ENCODE peak calls at places on chromosome 20, in four cellular contexts. J is uterus, N is H1, P is heart left ventricle. M is an unnamed sample.

GRCh38 chr20:48616481-48616880 is 211.3 kb downstream of the PREX1 start:
- DNase-seq in N (no peak), P (no peak), J (no peak), M (no peak)

GRCh38 chr20:40276291-40276690 is 412.7 kb downstream of the MAFB start:
- DNase-seq in P (peak; percentile 30), J (peak; percentile 31), N (no peak), M (no peak)

GRCh38 chr20:53794529-53795115 is 201.0 kb upstream of the ZNF217 start:
- DNase-seq in P (no peak), J (no peak), N (no peak), M (no peak)

GRCh38 chr20:59515013-59515905 is 89.1 kb upstream of the PHACTR3 start:
- DNase-seq in J (peak; percentile 45), N (no peak), P (peak; percentile 62), M (peak; percentile 70)

GRCh38 chr20:48490976-48491657 is 336.7 kb downstream of the PREX1 start:
- DNase-seq in N (no peak), J (no peak), P (no peak), M (no peak)

GRCh38 chr20:1835126-1835525 is 60.1 kb upstream of the SIRPA start:
- DNase-seq in J (no peak), P (no peak), N (no peak), M (no peak)

GRCh38 chr20:16844406-16844805 is 96.2 kb downstream of the OTOR start:
- DNase-seq in P (no peak), N (no peak), J (no peak), M (no peak)

GRCh38 chr20:48690888-48691287 is 136.9 kb downstream of the PREX1 start:
- DNase-seq in J (no peak), N (no peak), P (no peak), M (no peak)

GRCh38 chr20:64069614-64070243 is 6.7 kb downstream of the TCEA2 start:
- DNase-seq in N (no peak), P (no peak), J (no peak), M (no peak)

GRCh38 chr20:40741507-40742106 is 52.6 kb upstream of the MAFB start:
- DNase-seq in J (no peak), P (no peak), N (peak; percentile 34), M (no peak)

GRCh38 chr20:50027611-50028105 is 44.9 kb downstream of the SNAI1 start:
- DNase-seq in N (no peak), P (peak; percentile 93), J (peak; percentile 65), M (peak; percentile 53)

GRCh38 chr20:50029083-50029696 is 46.4 kb downstream of the SNAI1 start:
- DNase-seq in P (no peak), N (no peak), J (no peak), M (no peak)

GRCh38 chr20:50032955-50033666 is 50.3 kb downstream of the SNAI1 start:
- DNase-seq in P (no peak), N (no peak), J (no peak), M (no peak)

GRCh38 chr20:50026746-50027575 is 44.2 kb downstream of the SNAI1 start:
- DNase-seq in J (no peak), P (no peak), N (no peak), M (no peak)

DNA sequence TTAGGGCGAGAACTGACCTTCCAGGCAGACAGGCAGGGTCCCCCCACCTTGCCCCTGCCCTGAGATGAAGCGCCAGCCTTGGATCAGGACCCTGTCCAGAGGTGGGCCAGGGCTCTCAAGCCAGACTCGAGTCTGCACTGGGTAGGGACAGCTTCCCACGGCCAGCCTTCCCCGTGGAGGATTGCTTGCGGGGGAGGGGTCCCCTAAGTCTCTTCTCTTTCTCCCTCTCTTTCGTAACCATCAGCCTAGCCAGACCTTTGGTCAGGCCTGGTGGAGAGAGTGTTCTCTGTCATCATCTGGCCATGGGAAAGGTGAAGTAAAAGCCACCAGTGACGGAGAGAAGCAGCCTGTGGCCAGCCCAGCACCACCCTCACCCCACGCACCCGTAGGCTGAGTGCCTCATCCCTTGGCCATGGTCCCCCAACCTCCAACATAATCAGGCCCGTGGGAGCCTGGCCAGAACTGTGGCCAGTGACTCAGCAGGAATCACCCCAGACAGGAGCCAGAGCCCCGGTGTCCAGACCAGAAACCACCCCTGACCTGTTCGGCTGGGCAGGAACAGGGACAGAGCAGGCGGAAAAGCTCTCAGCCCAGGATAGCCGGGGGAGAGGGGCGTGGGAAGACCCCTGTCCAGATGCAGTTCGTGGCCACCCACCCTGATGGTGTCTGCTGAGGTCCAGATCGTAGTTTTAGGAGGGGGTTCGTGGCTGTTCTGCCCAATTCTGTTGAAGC is 47.1 kb downstream of the SNAI1 start:
- DNase-seq in N (no peak), J (peak; percentile 47), P (peak; percentile 81), M (no peak)
- H3K4me3 ChIP-seq in N (no peak overlapping the region), J (no peak overlapping the region), P (no peak overlapping the region), M (no peak overlapping the region)

GRCh38 chr20:347317-347639 is 367 bp downstream of the NRSN2 start:
- DNase-seq in P (no peak), J (no peak), N (no peak), M (no peak)
- TF ChIP-seq POLR2A in P (no peak), J (no peak), N (no peak), M (no peak)

DNA sequence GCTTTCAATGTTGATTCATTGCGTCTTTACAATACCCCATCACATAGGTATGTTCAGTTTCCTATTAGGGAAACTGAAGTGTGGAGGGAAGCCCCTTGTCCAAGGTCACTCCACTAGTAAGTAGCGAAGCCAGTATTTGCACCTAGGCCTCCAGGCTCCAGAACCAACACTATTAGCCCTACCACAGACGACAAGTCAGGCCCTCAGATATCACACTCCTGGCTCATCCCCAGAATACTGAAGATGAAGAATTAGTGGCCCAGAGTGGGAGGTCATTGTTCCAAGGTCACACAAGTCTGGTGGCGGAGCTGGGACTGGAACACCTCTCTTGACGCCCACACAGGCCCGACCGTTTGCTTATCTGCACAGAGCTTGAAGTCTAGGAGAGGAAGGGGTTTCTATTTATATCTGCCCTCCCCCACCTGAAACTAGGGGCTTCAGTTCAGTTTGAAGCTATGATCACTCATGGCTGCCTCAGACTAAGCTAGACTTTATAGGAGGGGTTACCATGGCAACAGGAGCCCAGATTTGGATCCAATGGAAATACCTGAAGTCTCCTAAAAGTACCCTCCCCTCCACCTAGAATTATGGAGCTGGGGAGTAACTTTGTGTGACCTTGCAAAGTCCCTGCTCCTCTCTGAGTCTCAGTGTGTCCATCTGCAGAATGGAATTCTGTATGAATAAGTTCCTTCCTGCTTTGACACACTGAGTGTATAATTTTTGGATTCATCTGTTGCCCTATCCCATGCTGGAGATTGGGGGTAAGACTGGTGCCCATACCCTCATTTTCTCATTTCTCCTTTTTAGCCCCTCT is 2.2 kb downstream of the SNTA1 start:
- DNase-seq in N (no peak), J (no peak), P (peak; percentile 61), M (no peak)
- H3K4me1 ChIP-seq in N (peaks cover 5% of the 10 kb centered on the region), J (peaks cover 5% of the 10 kb centered on the region), P (peaks cover 19% of the 10 kb centered on the region), M (no peaks in the 10 kb centered on the region)

DNA sequence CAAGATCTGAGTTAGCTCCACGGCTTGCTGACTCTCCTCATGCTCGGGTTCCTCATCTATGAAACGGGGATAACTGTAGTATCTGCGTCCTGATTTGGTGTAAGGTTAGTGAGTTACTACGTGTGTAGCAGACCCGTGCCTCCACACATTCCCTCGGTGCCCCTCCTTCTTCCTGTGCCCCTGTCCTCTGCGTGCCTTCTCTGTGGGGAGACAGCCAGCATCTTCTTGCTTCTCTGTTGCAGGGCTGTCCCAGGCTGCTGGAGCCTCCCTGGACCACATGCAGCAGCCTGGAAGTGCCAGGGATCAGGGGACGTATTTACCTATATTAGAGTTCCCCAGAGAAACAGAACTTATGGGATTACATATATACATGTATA is 128.6 kb upstream of the PRND start:
- DNase-seq in J (no peak), P (no peak), N (no peak), M (no peak)
- H3K4me3 ChIP-seq in J (no peak overlapping the region), P (no peak overlapping the region), N (peak overlapping the region; percentile 54), M (no peak overlapping the region)

DNA sequence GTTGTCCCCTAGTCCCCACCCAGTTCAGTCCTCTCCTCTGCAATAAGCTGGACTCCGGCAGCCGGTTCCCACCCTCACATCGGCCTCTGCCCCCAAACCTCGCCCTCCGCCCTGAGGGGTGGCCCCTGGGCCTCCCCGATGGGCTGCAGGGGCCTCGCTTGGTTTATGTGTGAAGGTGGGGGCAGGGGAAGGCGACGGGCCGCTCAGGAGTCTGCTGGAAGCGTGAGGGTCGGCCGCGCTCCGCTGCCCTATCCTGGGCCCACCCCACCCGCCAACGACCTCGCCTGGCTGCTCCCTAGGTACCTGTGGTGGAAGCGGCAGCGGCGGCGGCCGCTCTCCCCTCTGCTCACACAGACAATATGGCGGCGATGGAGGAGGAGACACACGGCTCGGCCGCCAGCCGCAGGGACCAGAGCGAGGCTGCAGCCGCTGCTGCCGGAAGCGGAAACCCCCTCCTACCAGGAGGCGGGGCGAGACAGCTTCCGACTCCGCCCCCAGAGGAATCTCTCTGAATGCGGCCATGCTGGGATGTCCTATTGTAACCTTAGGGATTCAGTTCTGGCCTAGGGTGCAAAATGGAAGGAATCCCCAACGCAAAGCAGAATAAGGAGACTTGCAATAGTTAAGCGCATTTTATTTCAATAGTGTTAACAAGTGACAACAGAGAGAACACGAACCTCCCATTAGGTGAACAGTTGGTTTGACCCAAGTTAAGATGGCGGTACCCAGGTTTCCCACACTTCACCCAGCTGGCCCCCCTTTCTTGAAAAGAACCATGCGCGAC is at the start of gene CSNK2A1:
- DNase-seq in J (peak; percentile 97), P (peak; percentile 96), N (peak; percentile 86), M (peak; percentile 91)
- TF ChIP-seq POLR2A in J (peak; percentile 80), P (peak; percentile 33), N (peak; percentile 90), M (peak; percentile 54)

DNA sequence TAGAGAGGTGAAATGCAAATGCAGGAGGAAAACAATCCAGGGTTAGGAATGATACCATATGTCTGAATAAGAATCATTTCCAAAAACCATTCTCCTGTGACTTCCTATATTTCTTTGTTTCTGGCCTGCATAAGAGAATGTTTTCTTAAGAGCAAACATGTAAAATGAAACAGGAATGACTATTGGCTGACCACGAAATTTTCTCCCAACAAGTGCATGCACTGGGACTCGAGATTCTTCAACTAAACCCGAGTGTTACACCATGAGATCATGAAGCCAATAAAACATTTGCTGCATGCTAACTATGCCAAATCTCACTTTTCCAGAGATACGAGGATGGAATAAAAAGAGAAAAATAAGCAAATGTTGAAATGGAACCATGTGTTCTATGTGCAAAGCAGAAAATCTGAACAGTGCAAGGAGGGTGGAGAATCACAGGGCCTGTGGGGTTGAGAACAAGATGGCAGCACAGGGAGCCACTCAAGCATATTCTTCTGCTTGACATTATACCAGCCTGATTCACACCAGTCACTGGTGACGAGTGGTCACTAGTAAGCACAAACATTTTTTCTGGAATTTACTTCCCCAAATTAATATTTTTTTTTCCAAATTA is 212.2 kb upstream of the FOXA2 start:
- DNase-seq in P (no peak), J (no peak), N (no peak), M (no peak)
- H3K4me1 ChIP-seq in P (peaks cover 14% of the 10 kb centered on the region), J (no peaks in the 10 kb centered on the region), N (no peaks in the 10 kb centered on the region), M (peaks cover 9% of the 10 kb centered on the region)

GRCh38 chr20:30286157-30286556 is 971.3 kb upstream of the DEFB115 start:
- DNase-seq in N (peak; percentile 43), P (no peak), J (no peak), M (no peak)

GRCh38 chr20:30284533-30284932 is 972.9 kb upstream of the DEFB115 start:
- DNase-seq in J (no peak), N (no peak), P (no peak), M (no peak)

GRCh38 chr20:30281584-30282197 is 975.8 kb upstream of the DEFB115 start:
- DNase-seq in P (no peak), N (no peak), J (no peak), M (no peak)
- H3K4me3 ChIP-seq in P (peak overlapping the region; percentile 35), N (no peak overlapping the region), J (no peak overlapping the region), M (no peak overlapping the region)

GRCh38 chr20:57791946-57792328 is 82.1 kb upstream of the PMEPA1 start:
- DNase-seq in P (peak; percentile 45), N (no peak), J (no peak), M (no peak)
- TF ChIP-seq POLR2A in P (no peak), N (no peak), J (no peak), M (no peak)

M was measured in breast epithelium.